ENCODE peak calls at places on chromosomes 12 and 14, in five cellular contexts. V is fibroblast of pulmonary artery, X is lower leg skin, P is BJ, L is A549. U is an unnamed sample.

GRCh38 chr12:22034709-22035506 is 11.1 kb upstream of the CMAS start:
- DNase-seq in V (peak; percentile 72), X (no peak), P (no peak), L (no peak), U (peak; percentile 11)

GRCh38 chr12:67590122-67590795 is 58.3 kb upstream of the DYRK2 start:
- DNase-seq in V (no peak), X (no peak), P (no peak), L (no peak), U (no peak)

GRCh38 chr12:113860059-113860820 is 105.9 kb downstream of the RBM19 start:
- DNase-seq in V (no peak), X (no peak), P (no peak), L (no peak), U (no peak)

GRCh38 chr12:115871714-115872113 is 405.8 kb downstream of the MED13L start:
- DNase-seq in V (peak; percentile 24), X (no peak), P (no peak), L (peak; percentile 66), U (peak; percentile 5)

GRCh38 chr12:29710104-29710503 is 73.6 kb downstream of the TMTC1 start:
- DNase-seq in V (peak; percentile 36), X (no peak), P (no peak), L (no peak), U (peak; percentile 15)

GRCh38 chr12:131589231-131589902 is 121.5 kb upstream of the SFSWAP start:
- DNase-seq in V (no peak), X (no peak), P (no peak), L (no peak), U (no peak)

GRCh38 chr14:79229383-79229875 is 981.9 kb downstream of the DIO2 start:
- DNase-seq in V (no peak), X (no peak), P (no peak), L (no peak), U (no peak)

GRCh38 chr12:32302218-32302826 is 97.0 kb upstream of the FGD4 start:
- DNase-seq in V (peak; percentile 51), X (no peak), P (no peak), L (no peak), U (no peak)

GRCh38 chr12:13142747-13143146 is 39.3 kb upstream of the GSG1 start:
- DNase-seq in V (no peak), X (no peak), P (no peak), L (no peak), U (no peak)

GRCh38 chr12:83827860-83828259 is 1084.7 kb downstream of the SLC6A15 start:
- DNase-seq in V (no peak), X (no peak), P (no peak), L (no peak), U (no peak)

GRCh38 chr14:104156142-104156541 is 17.8 kb downstream of the KIF26A start:
- DNase-seq in V (no peak), X (no peak), P (no peak), L (no peak), U (no peak)

GRCh38 chr12:120061815-120062214 is 54.7 kb downstream of the RAB35 start:
- DNase-seq in V (no peak), X (no peak), P (no peak), L (no peak), U (no peak)

GRCh38 chr14:38973083-38973700 is 129.8 kb downstream of the SEC23A start:
- DNase-seq in V (no peak), X (no peak), P (no peak), L (no peak), U (no peak)

GRCh38 chr12:42933461-42934081 is 344.0 kb upstream of the PRICKLE1 start:
- DNase-seq in V (no peak), X (no peak), P (no peak), L (no peak), U (no peak)

GRCh38 chr14:69090187-69090789 is 62.6 kb downstream of the DCAF5 start:
- DNase-seq in V (peak; percentile 61), X (no peak), P (no peak), L (peak; percentile 35), U (peak; percentile 34)

GRCh38 chr12:126708492-126708896 is 1558.5 kb upstream of the TMEM132C start:
- DNase-seq in V (peak; percentile 69), X (peak; percentile 54), P (peak; percentile 42), L (no peak), U (peak; percentile 83)

GRCh38 chr12:124369901-124370378 is 75.0 kb downstream of the RFLNA start:
- DNase-seq in V (no peak), X (no peak), P (no peak), L (no peak), U (no peak)

GRCh38 chr12:125579916-125580315 is 514.7 kb downstream of the AACS start:
- DNase-seq in V (no peak), X (no peak), P (no peak), L (no peak), U (no peak)

GRCh38 chr14:60650382-60650961 is 1.2 kb upstream of the SIX1 start:
- DNase-seq in V (no peak), X (no peak), P (no peak), L (no peak), U (no peak)

GRCh38 chr14:104037903-104038302 is 47.6 kb upstream of the ASPG start:
- DNase-seq in V (no peak), X (no peak), P (no peak), L (no peak), U (no peak)

GRCh38 chr14:67166450-67166853 is 22.8 kb upstream of the GARIN2 start:
- DNase-seq in V (peak; percentile 73), X (no peak), P (no peak), L (no peak), U (peak; percentile 51)

GRCh38 chr14:101410126-101410525 is 151.2 kb upstream of the DIO3 start:
- DNase-seq in V (no peak), X (no peak), P (no peak), L (no peak), U (no peak)

GRCh38 chr14:93234798-93235197 is 27.7 kb downstream of the UBR7 start:
- DNase-seq in V (peak; percentile 52), X (no peak), P (peak; percentile 40), L (peak; percentile 34), U (peak; percentile 69)

GRCh38 chr12:57080855-57081254 is 2.3 kb upstream of the NEMP1 start:
- DNase-seq in V (no peak), X (no peak), P (no peak), L (no peak), U (no peak)

GRCh38 chr12:94207467-94208432 is 59.4 kb downstream of the PLXNC1 start:
- DNase-seq in V (peak; percentile 61), X (no peak), P (no peak), L (no peak), U (peak; percentile 16)

GRCh38 chr14:99191663-99192621 is 80.1 kb downstream of the BCL11B start:
- DNase-seq in V (peak; percentile 71), X (no peak), P (peak; percentile 2), L (no peak), U (peak; percentile 78)

GRCh38 chr14:96237641-96238040 is 18.4 kb upstream of the BDKRB1 start:
- DNase-seq in V (no peak), X (no peak), P (no peak), L (no peak), U (no peak)

GRCh38 chr12:22334696-22335290 is at the start of gene ST8SIA1:
- DNase-seq in V (peak; percentile 25), X (peak; percentile 93), P (no peak), L (peak; percentile 36), U (peak; percentile 27)

GRCh38 chr14:90388982-90389381 is 7.8 kb upstream of the CALM1 start:
- DNase-seq in V (no peak), X (no peak), P (no peak), L (no peak), U (no peak)

GRCh38 chr12:73262788-73263381 is 990.7 kb downstream of the TRHDE start:
- DNase-seq in V (no peak), X (no peak), P (no peak), L (no peak), U (no peak)

GRCh38 chr12:105696-106095 is 39.1 kb downstream of the IQSEC3 start:
- DNase-seq in V (no peak), X (no peak), P (no peak), L (no peak), U (no peak)

GRCh38 chr14:85534914-85535313 is 5.0 kb downstream of the FLRT2 start:
- DNase-seq in V (peak; percentile 21), X (no peak), P (no peak), L (no peak), U (no peak)

GRCh38 chr12:71567562-71567961 is 96.1 kb downstream of the ZFC3H1 start:
- DNase-seq in V (no peak), X (no peak), P (no peak), L (no peak), U (no peak)

DNA sequence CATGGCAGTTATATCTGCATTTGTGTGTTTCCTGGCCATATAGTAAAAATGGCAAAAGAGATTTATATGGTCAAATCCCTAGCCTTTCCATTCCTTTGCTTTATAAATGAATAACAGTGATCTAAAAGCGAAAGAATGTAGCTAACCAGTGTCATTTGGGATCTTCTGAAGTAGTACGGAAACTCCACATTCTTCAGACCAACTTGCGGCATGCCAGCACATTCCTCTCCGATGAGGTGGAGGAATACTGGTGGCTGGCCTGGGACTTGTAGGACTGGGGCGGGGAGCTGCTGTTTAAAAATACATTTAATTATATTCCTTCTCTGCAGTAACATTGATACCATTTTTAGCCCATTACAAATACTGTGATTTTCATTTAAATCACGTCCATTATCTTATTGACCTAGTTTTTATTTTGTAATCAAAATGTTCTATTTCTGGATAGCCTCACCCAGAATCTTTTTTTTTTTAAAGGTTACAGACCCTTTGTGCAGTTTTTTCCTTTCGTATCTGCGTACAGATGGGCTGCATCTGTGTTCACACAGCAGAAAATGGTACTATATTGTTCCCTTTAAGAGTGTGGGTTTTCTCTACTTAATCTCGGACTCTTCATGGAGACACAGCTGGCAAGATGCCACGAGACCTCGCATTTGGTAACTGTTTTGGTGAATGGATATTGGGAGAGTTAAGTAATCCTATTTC is 85.4 kb downstream of the SAMD4A start:
- DNase-seq in V (peak; percentile 99), X (peak; percentile 96), P (peak; percentile 99), L (peak; percentile 91), U (peak; percentile 99)
- H3K4me3 ChIP-seq in V (peak overlapping the region; percentile 42), X (no peak overlapping the region), P (peak overlapping the region; percentile 31), L (peak overlapping the region; percentile 37), U (peak overlapping the region; percentile 10)

DNA sequence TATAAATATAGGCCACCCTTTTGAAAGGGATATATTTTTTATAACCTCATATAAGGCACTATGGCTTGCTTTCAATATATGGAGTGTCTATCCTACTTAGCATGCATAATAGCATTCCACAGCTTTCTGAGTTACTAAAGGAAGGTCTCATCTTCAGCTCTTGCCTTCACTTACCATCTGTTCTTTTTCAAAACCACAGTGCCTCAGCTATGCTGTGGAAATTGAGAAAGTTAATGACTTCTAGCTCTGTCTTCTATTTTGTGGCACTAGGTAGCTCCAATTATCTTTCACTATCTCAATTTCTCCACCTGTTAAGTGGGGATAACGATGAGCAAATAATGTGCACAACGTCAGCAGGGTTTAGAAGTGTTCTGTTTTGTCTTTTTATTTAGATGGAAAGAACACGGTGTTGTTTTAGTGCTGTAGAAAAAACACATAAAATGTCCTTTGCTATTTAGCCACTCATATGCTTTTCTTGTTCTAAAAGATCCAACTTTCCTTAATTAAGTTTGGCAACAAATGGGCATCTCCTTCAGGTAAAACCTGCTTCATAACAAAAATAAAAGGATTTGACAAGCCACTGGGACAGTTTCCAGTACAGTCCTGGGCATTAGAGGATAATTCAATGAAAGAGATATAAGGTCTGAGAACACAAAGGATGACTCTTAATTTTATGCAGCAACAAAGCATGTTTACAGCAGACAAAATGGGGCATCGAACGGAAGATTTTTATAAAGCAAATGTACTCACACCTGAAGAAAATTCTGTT is 462.0 kb upstream of the SYT1 start:
- DNase-seq in V (no peak), X (no peak), P (no peak), L (no peak), U (no peak)
- TF ChIP-seq CTCF in V (no peak), X (no peak), P (no peak), L (no peak), U (no peak)

GRCh38 chr12:51953011-51953568 is 1.6 kb downstream of the ACVR1B start:
- DNase-seq in V (no peak), X (peak; percentile 67), P (no peak), L (no peak), U (no peak)
- H3K4me3 ChIP-seq in V (peak overlapping the region; percentile 96), X (no peak overlapping the region), P (peak overlapping the region; percentile 86), L (peak overlapping the region; percentile 99), U (peak overlapping the region; percentile 89)

GRCh38 chr12:69196302-69197288 is 42.8 kb upstream of the CPSF6 start:
- DNase-seq in V (peak; percentile 8), X (no peak), P (no peak), L (no peak), U (no peak)
- TF ChIP-seq CTCF in V (peak; percentile 35), X (no peak), P (peak; percentile 50), L (peak; percentile 28), U (peak; percentile 35)

U was measured in astrocyte of the spinal cord.